ENCODE peak calls at places on chromosomes 4 and X, in eight cellular contexts. One of them, this sample, is unnamed.

GRCh38 chr4:3285558-3286334 is 7.1 kb upstream of the RGS12 start:
- DNase-seq in putamen: no peak
- DNase-seq in ovary: no peak
- DNase-seq in HFFc6: no peak
- DNase-seq in stimulated activated CD4-positive, alpha-beta T cell treated with anti-CD3 and anti-CD28 coated beads, Interleukin-2, amount 100 ng/mL, for 24 hours: no peak
- DNase-seq in amniotic epithelial cell: peak
- DNase-seq in dermis microvascular lymphatic vessel endothelial cell: no peak
- DNase-seq in glutamatergic neuron: no peak
- DNase-seq in this sample: no peak

GRCh38 chr4:53905935-53906377 is 158.4 kb downstream of the CHIC2 start:
- DNase-seq in amniotic epithelial cell: peak
- DNase-seq in glutamatergic neuron: no peak
- DNase-seq in stimulated activated CD4-positive, alpha-beta T cell treated with anti-CD3 and anti-CD28 coated beads, Interleukin-2, amount 100 ng/mL, for 24 hours: no peak
- DNase-seq in putamen: peak
- DNase-seq in dermis microvascular lymphatic vessel endothelial cell: peak
- DNase-seq in ovary: peak
- DNase-seq in HFFc6: peak
- DNase-seq in this sample: peak

GRCh38 chr4:131613086-131613823 is 1535.8 kb upstream of the PCDH10 start:
- DNase-seq in putamen: no peak
- DNase-seq in stimulated activated CD4-positive, alpha-beta T cell treated with anti-CD3 and anti-CD28 coated beads, Interleukin-2, amount 100 ng/mL, for 24 hours: no peak
- DNase-seq in amniotic epithelial cell: peak
- DNase-seq in glutamatergic neuron: no peak
- DNase-seq in HFFc6: no peak
- DNase-seq in dermis microvascular lymphatic vessel endothelial cell: no peak
- DNase-seq in ovary: no peak
- DNase-seq in this sample: no peak

GRCh38 chrX:53714580-53715335 is 28.2 kb upstream of the HUWE1 start:
- DNase-seq in dermis microvascular lymphatic vessel endothelial cell: peak
- DNase-seq in HFFc6: no peak
- DNase-seq in stimulated activated CD4-positive, alpha-beta T cell treated with anti-CD3 and anti-CD28 coated beads, Interleukin-2, amount 100 ng/mL, for 24 hours: peak
- DNase-seq in glutamatergic neuron: no peak
- DNase-seq in amniotic epithelial cell: no peak
- DNase-seq in putamen: no peak
- DNase-seq in ovary: no peak
- DNase-seq in this sample: no peak

GRCh38 chrX:148574247-148574973 is 74.0 kb downstream of the AFF2 start:
- DNase-seq in stimulated activated CD4-positive, alpha-beta T cell treated with anti-CD3 and anti-CD28 coated beads, Interleukin-2, amount 100 ng/mL, for 24 hours: no peak
- DNase-seq in putamen: no peak
- DNase-seq in HFFc6: no peak
- DNase-seq in glutamatergic neuron: no peak
- DNase-seq in ovary: no peak
- DNase-seq in dermis microvascular lymphatic vessel endothelial cell: no peak
- DNase-seq in amniotic epithelial cell: peak
- DNase-seq in this sample: no peak

GRCh38 chr4:161336621-161337020 is 827.2 kb downstream of the FSTL5 start:
- DNase-seq in putamen: no peak
- DNase-seq in ovary: no peak
- DNase-seq in HFFc6: no peak
- DNase-seq in dermis microvascular lymphatic vessel endothelial cell: no peak
- DNase-seq in glutamatergic neuron: no peak
- DNase-seq in stimulated activated CD4-positive, alpha-beta T cell treated with anti-CD3 and anti-CD28 coated beads, Interleukin-2, amount 100 ng/mL, for 24 hours: no peak
- DNase-seq in amniotic epithelial cell: no peak
- DNase-seq in this sample: no peak

GRCh38 chr4:74598611-74599325 is 153.8 kb downstream of the AREG start:
- DNase-seq in HFFc6: no peak
- DNase-seq in stimulated activated CD4-positive, alpha-beta T cell treated with anti-CD3 and anti-CD28 coated beads, Interleukin-2, amount 100 ng/mL, for 24 hours: no peak
- DNase-seq in glutamatergic neuron: no peak
- DNase-seq in dermis microvascular lymphatic vessel endothelial cell: peak
- DNase-seq in ovary: no peak
- DNase-seq in amniotic epithelial cell: peak
- DNase-seq in putamen: no peak
- DNase-seq in this sample: no peak

GRCh38 chr4:28479666-28480065 is 1619.0 kb downstream of the STIM2 start:
- DNase-seq in HFFc6: no peak
- DNase-seq in glutamatergic neuron: no peak
- DNase-seq in putamen: no peak
- DNase-seq in amniotic epithelial cell: no peak
- DNase-seq in ovary: no peak
- DNase-seq in stimulated activated CD4-positive, alpha-beta T cell treated with anti-CD3 and anti-CD28 coated beads, Interleukin-2, amount 100 ng/mL, for 24 hours: no peak
- DNase-seq in dermis microvascular lymphatic vessel endothelial cell: no peak
- DNase-seq in this sample: no peak

GRCh38 chrX:10749113-10749512 is 128.7 kb upstream of the MID1 start:
- DNase-seq in HFFc6: peak
- DNase-seq in stimulated activated CD4-positive, alpha-beta T cell treated with anti-CD3 and anti-CD28 coated beads, Interleukin-2, amount 100 ng/mL, for 24 hours: no peak
- DNase-seq in putamen: no peak
- DNase-seq in ovary: no peak
- DNase-seq in glutamatergic neuron: no peak
- DNase-seq in amniotic epithelial cell: no peak
- DNase-seq in dermis microvascular lymphatic vessel endothelial cell: no peak
- DNase-seq in this sample: peak

GRCh38 chrX:121598356-121598755 is 550.9 kb downstream of the GLUD2 start:
- DNase-seq in glutamatergic neuron: no peak
- DNase-seq in dermis microvascular lymphatic vessel endothelial cell: no peak
- DNase-seq in amniotic epithelial cell: no peak
- DNase-seq in HFFc6: no peak
- DNase-seq in ovary: no peak
- DNase-seq in stimulated activated CD4-positive, alpha-beta T cell treated with anti-CD3 and anti-CD28 coated beads, Interleukin-2, amount 100 ng/mL, for 24 hours: no peak
- DNase-seq in putamen: no peak
- DNase-seq in this sample: no peak

GRCh38 chr4:143358923-143359694 is 22.4 kb downstream of the GAB1 start:
- DNase-seq in HFFc6: peak
- DNase-seq in putamen: no peak
- DNase-seq in glutamatergic neuron: no peak
- DNase-seq in ovary: no peak
- DNase-seq in amniotic epithelial cell: peak
- DNase-seq in stimulated activated CD4-positive, alpha-beta T cell treated with anti-CD3 and anti-CD28 coated beads, Interleukin-2, amount 100 ng/mL, for 24 hours: peak
- DNase-seq in dermis microvascular lymphatic vessel endothelial cell: peak
- DNase-seq in this sample: no peak

GRCh38 chr4:26088433-26088928 is 174.5 kb downstream of the SMIM20 start:
- DNase-seq in HFFc6: peak
- DNase-seq in stimulated activated CD4-positive, alpha-beta T cell treated with anti-CD3 and anti-CD28 coated beads, Interleukin-2, amount 100 ng/mL, for 24 hours: peak
- DNase-seq in putamen: no peak
- DNase-seq in glutamatergic neuron: no peak
- DNase-seq in dermis microvascular lymphatic vessel endothelial cell: no peak
- DNase-seq in amniotic epithelial cell: peak
- DNase-seq in ovary: no peak
- DNase-seq in this sample: peak

GRCh38 chr4:91058345-91058744 is 931.2 kb downstream of the CCSER1 start:
- DNase-seq in ovary: no peak
- DNase-seq in amniotic epithelial cell: peak
- DNase-seq in dermis microvascular lymphatic vessel endothelial cell: no peak
- DNase-seq in stimulated activated CD4-positive, alpha-beta T cell treated with anti-CD3 and anti-CD28 coated beads, Interleukin-2, amount 100 ng/mL, for 24 hours: no peak
- DNase-seq in glutamatergic neuron: no peak
- DNase-seq in putamen: no peak
- DNase-seq in HFFc6: no peak
- DNase-seq in this sample: peak

GRCh38 chr4:142112451-142112850 is 476.1 kb downstream of the IL15 start:
- DNase-seq in HFFc6: no peak
- DNase-seq in amniotic epithelial cell: peak
- DNase-seq in dermis microvascular lymphatic vessel endothelial cell: peak
- DNase-seq in stimulated activated CD4-positive, alpha-beta T cell treated with anti-CD3 and anti-CD28 coated beads, Interleukin-2, amount 100 ng/mL, for 24 hours: no peak
- DNase-seq in glutamatergic neuron: no peak
- DNase-seq in putamen: no peak
- DNase-seq in ovary: no peak
- DNase-seq in this sample: no peak

GRCh38 chrX:103464774-103465117 is 54.5 kb downstream of the RAB40A start:
- DNase-seq in HFFc6: peak
- DNase-seq in dermis microvascular lymphatic vessel endothelial cell: peak
- DNase-seq in glutamatergic neuron: peak
- DNase-seq in ovary: peak
- DNase-seq in putamen: peak
- DNase-seq in stimulated activated CD4-positive, alpha-beta T cell treated with anti-CD3 and anti-CD28 coated beads, Interleukin-2, amount 100 ng/mL, for 24 hours: peak
- DNase-seq in amniotic epithelial cell: peak
- DNase-seq in this sample: peak

GRCh38 chr4:6307891-6308290 is 38.2 kb downstream of the WFS1 start:
- DNase-seq in putamen: no peak
- DNase-seq in HFFc6: no peak
- DNase-seq in ovary: no peak
- DNase-seq in glutamatergic neuron: no peak
- DNase-seq in dermis microvascular lymphatic vessel endothelial cell: no peak
- DNase-seq in stimulated activated CD4-positive, alpha-beta T cell treated with anti-CD3 and anti-CD28 coated beads, Interleukin-2, amount 100 ng/mL, for 24 hours: no peak
- DNase-seq in amniotic epithelial cell: no peak
- DNase-seq in this sample: no peak

GRCh38 chr4:110735691-110736090 is 112.8 kb upstream of the PITX2 start:
- DNase-seq in HFFc6: no peak
- DNase-seq in putamen: no peak
- DNase-seq in ovary: no peak
- DNase-seq in stimulated activated CD4-positive, alpha-beta T cell treated with anti-CD3 and anti-CD28 coated beads, Interleukin-2, amount 100 ng/mL, for 24 hours: no peak
- DNase-seq in dermis microvascular lymphatic vessel endothelial cell: no peak
- DNase-seq in amniotic epithelial cell: peak
- DNase-seq in glutamatergic neuron: no peak
- DNase-seq in this sample: peak

GRCh38 chrX:16876696-16877095 is 6.5 kb upstream of the RBBP7 start:
- DNase-seq in putamen: no peak
- DNase-seq in dermis microvascular lymphatic vessel endothelial cell: no peak
- DNase-seq in HFFc6: no peak
- DNase-seq in ovary: no peak
- DNase-seq in glutamatergic neuron: no peak
- DNase-seq in stimulated activated CD4-positive, alpha-beta T cell treated with anti-CD3 and anti-CD28 coated beads, Interleukin-2, amount 100 ng/mL, for 24 hours: no peak
- DNase-seq in amniotic epithelial cell: no peak
- DNase-seq in this sample: no peak

GRCh38 chr4:111854494-111855087 is 290.7 kb upstream of the FAM241A start:
- DNase-seq in ovary: no peak
- DNase-seq in glutamatergic neuron: no peak
- DNase-seq in dermis microvascular lymphatic vessel endothelial cell: peak
- DNase-seq in HFFc6: peak
- DNase-seq in amniotic epithelial cell: peak
- DNase-seq in stimulated activated CD4-positive, alpha-beta T cell treated with anti-CD3 and anti-CD28 coated beads, Interleukin-2, amount 100 ng/mL, for 24 hours: no peak
- DNase-seq in putamen: peak
- DNase-seq in this sample: peak

GRCh38 chr4:72418458-72418857 is 150.6 kb downstream of the ADAMTS3 start:
- DNase-seq in glutamatergic neuron: no peak
- DNase-seq in dermis microvascular lymphatic vessel endothelial cell: peak
- DNase-seq in stimulated activated CD4-positive, alpha-beta T cell treated with anti-CD3 and anti-CD28 coated beads, Interleukin-2, amount 100 ng/mL, for 24 hours: no peak
- DNase-seq in HFFc6: peak
- DNase-seq in ovary: peak
- DNase-seq in putamen: no peak
- DNase-seq in amniotic epithelial cell: peak
- DNase-seq in this sample: peak

GRCh38 chr4:78551420-78552351 is at the start of gene ANXA3:
- DNase-seq in dermis microvascular lymphatic vessel endothelial cell: peak
- DNase-seq in stimulated activated CD4-positive, alpha-beta T cell treated with anti-CD3 and anti-CD28 coated beads, Interleukin-2, amount 100 ng/mL, for 24 hours: no peak
- DNase-seq in HFFc6: no peak
- DNase-seq in glutamatergic neuron: peak
- DNase-seq in ovary: no peak
- DNase-seq in putamen: no peak
- DNase-seq in amniotic epithelial cell: no peak
- DNase-seq in this sample: peak

GRCh38 chrX:115011428-115011827 is 6.0 kb downstream of the IL13RA2 start:
- DNase-seq in amniotic epithelial cell: peak
- DNase-seq in putamen: no peak
- DNase-seq in stimulated activated CD4-positive, alpha-beta T cell treated with anti-CD3 and anti-CD28 coated beads, Interleukin-2, amount 100 ng/mL, for 24 hours: no peak
- DNase-seq in HFFc6: no peak
- DNase-seq in dermis microvascular lymphatic vessel endothelial cell: no peak
- DNase-seq in glutamatergic neuron: no peak
- DNase-seq in ovary: no peak
- DNase-seq in this sample: peak

GRCh38 chr4:133483600-133484246 is 334.6 kb downstream of the PCDH10 start:
- DNase-seq in ovary: no peak
- DNase-seq in HFFc6: peak
- DNase-seq in putamen: peak
- DNase-seq in stimulated activated CD4-positive, alpha-beta T cell treated with anti-CD3 and anti-CD28 coated beads, Interleukin-2, amount 100 ng/mL, for 24 hours: no peak
- DNase-seq in amniotic epithelial cell: peak
- DNase-seq in dermis microvascular lymphatic vessel endothelial cell: peak
- DNase-seq in glutamatergic neuron: no peak
- DNase-seq in this sample: peak

GRCh38 chrX:151697537-151697936 is 2.3 kb downstream of the PRRG3 start:
- DNase-seq in ovary: no peak
- DNase-seq in amniotic epithelial cell: no peak
- DNase-seq in HFFc6: peak
- DNase-seq in putamen: no peak
- DNase-seq in stimulated activated CD4-positive, alpha-beta T cell treated with anti-CD3 and anti-CD28 coated beads, Interleukin-2, amount 100 ng/mL, for 24 hours: no peak
- DNase-seq in dermis microvascular lymphatic vessel endothelial cell: no peak
- DNase-seq in glutamatergic neuron: no peak
- DNase-seq in this sample: no peak

GRCh38 chr4:176302283-176303275 is 17.2 kb upstream of the SPCS3 start:
- DNase-seq in stimulated activated CD4-positive, alpha-beta T cell treated with anti-CD3 and anti-CD28 coated beads, Interleukin-2, amount 100 ng/mL, for 24 hours: no peak
- DNase-seq in putamen: no peak
- DNase-seq in dermis microvascular lymphatic vessel endothelial cell: no peak
- DNase-seq in amniotic epithelial cell: peak
- DNase-seq in glutamatergic neuron: no peak
- DNase-seq in ovary: no peak
- DNase-seq in HFFc6: peak
- DNase-seq in this sample: peak

GRCh38 chrX:21398424-21398823 is 24.2 kb downstream of the CNKSR2 start:
- DNase-seq in putamen: no peak
- DNase-seq in dermis microvascular lymphatic vessel endothelial cell: no peak
- DNase-seq in amniotic epithelial cell: peak
- DNase-seq in glutamatergic neuron: no peak
- DNase-seq in HFFc6: no peak
- DNase-seq in stimulated activated CD4-positive, alpha-beta T cell treated with anti-CD3 and anti-CD28 coated beads, Interleukin-2, amount 100 ng/mL, for 24 hours: no peak
- DNase-seq in ovary: no peak
- DNase-seq in this sample: no peak

GRCh38 chr4:158189409-158189808 is 16.6 kb upstream of the GASK1B start:
- DNase-seq in amniotic epithelial cell: no peak
- DNase-seq in stimulated activated CD4-positive, alpha-beta T cell treated with anti-CD3 and anti-CD28 coated beads, Interleukin-2, amount 100 ng/mL, for 24 hours: no peak
- DNase-seq in HFFc6: no peak
- DNase-seq in dermis microvascular lymphatic vessel endothelial cell: no peak
- DNase-seq in glutamatergic neuron: no peak
- DNase-seq in putamen: no peak
- DNase-seq in ovary: no peak
- DNase-seq in this sample: no peak

GRCh38 chr4:81786770-81787169 is 315.1 kb upstream of the RASGEF1B start:
- DNase-seq in dermis microvascular lymphatic vessel endothelial cell: no peak
- DNase-seq in amniotic epithelial cell: no peak
- DNase-seq in stimulated activated CD4-positive, alpha-beta T cell treated with anti-CD3 and anti-CD28 coated beads, Interleukin-2, amount 100 ng/mL, for 24 hours: no peak
- DNase-seq in glutamatergic neuron: no peak
- DNase-seq in HFFc6: no peak
- DNase-seq in putamen: no peak
- DNase-seq in ovary: no peak
- DNase-seq in this sample: no peak

GRCh38 chr4:174401471-174402130 is 117.9 kb downstream of the CEP44 start:
- DNase-seq in putamen: no peak
- DNase-seq in stimulated activated CD4-positive, alpha-beta T cell treated with anti-CD3 and anti-CD28 coated beads, Interleukin-2, amount 100 ng/mL, for 24 hours: no peak
- DNase-seq in glutamatergic neuron: no peak
- DNase-seq in ovary: no peak
- DNase-seq in dermis microvascular lymphatic vessel endothelial cell: no peak
- DNase-seq in HFFc6: no peak
- DNase-seq in amniotic epithelial cell: peak
- DNase-seq in this sample: peak

GRCh38 chr4:158796370-158797140 is 27.7 kb downstream of the FNIP2 start:
- DNase-seq in ovary: no peak
- DNase-seq in HFFc6: peak
- DNase-seq in glutamatergic neuron: no peak
- DNase-seq in amniotic epithelial cell: peak
- DNase-seq in putamen: no peak
- DNase-seq in dermis microvascular lymphatic vessel endothelial cell: peak
- DNase-seq in stimulated activated CD4-positive, alpha-beta T cell treated with anti-CD3 and anti-CD28 coated beads, Interleukin-2, amount 100 ng/mL, for 24 hours: no peak
- DNase-seq in this sample: no peak

This sample was measured in NCI-H226.